ENCODE peak calls at places on chromosomes 12 and 14, in four cellular contexts. M is GM12878, B is HL-60, S is K562. W is an unnamed sample.

GRCh38 chr12:125330645-125331341 is 265.6 kb downstream of the AACS start:
- DNase-seq in M (no peak), B (no peak), S (peak), W (peak)

GRCh38 chr12:89693639-89694202 is 14.9 kb downstream of the ATP2B1 start:
- DNase-seq in M (no peak), B (no peak), S (no peak), W (no peak)

GRCh38 chr14:60509438-60510253 is 700 bp downstream of the SIX6 start:
- DNase-seq in M (no peak), B (no peak), S (no peak), W (no peak)

GRCh38 chr14:100904307-100905019 is 941 bp upstream of the RTL1 start:
- DNase-seq in M (no peak), B (no peak), S (no peak), W (no peak)

GRCh38 chr14:33922125-33922524 is 28.7 kb downstream of the EGLN3 start:
- DNase-seq in M (no peak), B (no peak), S (no peak), W (no peak)

GRCh38 chr14:103861413-103862392 is 14.3 kb upstream of the PPP1R13B start:
- DNase-seq in M (no peak), B (no peak), S (no peak), W (no peak)

GRCh38 chr14:69005432-69006148 is 26.5 kb upstream of the ACTN1 start:
- DNase-seq in M (no peak), B (no peak), S (no peak), W (no peak)

GRCh38 chr14:99725774-99726537 is 41.9 kb downstream of the CYP46A1 start:
- DNase-seq in M (no peak), B (no peak), S (no peak), W (no peak)

GRCh38 chr14:77562681-77563080 is 53.8 kb downstream of the SPTLC2 start:
- DNase-seq in M (no peak), B (no peak), S (no peak), W (no peak)

GRCh38 chr12:131266591-131267467 is 313.1 kb downstream of the ADGRD1 start:
- DNase-seq in M (no peak), B (no peak), S (no peak), W (no peak)

GRCh38 chr14:22510527-22511110 is 78.4 kb downstream of the DAD1 start:
- DNase-seq in M (no peak), B (no peak), S (no peak), W (no peak)

GRCh38 chr12:103727638-103728037 is 113.4 kb downstream of the NT5DC3 start:
- DNase-seq in M (no peak), B (no peak), S (no peak), W (no peak)

GRCh38 chr14:77108753-77109152 is 10.7 kb downstream of the CIPC start:
- DNase-seq in M (no peak), B (no peak), S (no peak), W (no peak)

GRCh38 chr14:73338551-73338950 is 101.2 kb downstream of the PAPLN start:
- DNase-seq in M (no peak), B (no peak), S (no peak), W (no peak)
- TF ChIP-seq SPI1 in M (no peak), B (no peak), S (no peak), W (no peak)

GRCh38 chr14:56057071-56057865 is 60.9 kb upstream of the PELI2 start:
- DNase-seq in M (no peak), B (no peak), S (no peak), W (no peak)

GRCh38 chr14:56065621-56066295 is 52.5 kb upstream of the PELI2 start:
- DNase-seq in M (no peak), B (no peak), S (no peak), W (no peak)

GRCh38 chr14:56064513-56064912 is 53.7 kb upstream of the PELI2 start:
- DNase-seq in M (no peak), B (no peak), S (no peak), W (no peak)

GRCh38 chr14:56059054-56059453 is 59.2 kb upstream of the PELI2 start:
- DNase-seq in M (no peak), B (no peak), S (no peak), W (no peak)

GRCh38 chr14:56061051-56061450 is 57.2 kb upstream of the PELI2 start:
- DNase-seq in M (no peak), B (no peak), S (no peak), W (no peak)
- TF ChIP-seq SPI1 in M (no peak), B (no peak), S (no peak), W (no peak)

GRCh38 chr14:36281309-36281708 is 39.1 kb downstream of the MBIP start:
- DNase-seq in M (no peak), B (no peak), S (no peak), W (no peak)
- TF ChIP-seq SPI1 in M (no peak), B (no peak), S (no peak), W (no peak)

GRCh38 chr12:115004469-115005146 is 320.6 kb upstream of the TBX3 start:
- DNase-seq in M (no peak), B (no peak), S (no peak), W (no peak)
- TF ChIP-seq SPI1 in M (no peak), B (no peak), S (no peak), W (no peak)

W was measured in GM12891.